ENCODE peak calls at places on chromosome 5, in eight cellular contexts. V is GM23248, E is neural progenitor cell, P is NCI-H226, F is memory B cell, C is NCI-H1694, A is osteocyte, L is EL. J is an unnamed sample.

GRCh38 chr5:135977375-135977928 is 22.7 kb upstream of the LECT2 start:
- DNase-seq in V (no peak), C (no peak), F (peak; percentile 11), E (peak; percentile 86), L (no peak), P (no peak), A (no peak), J (no peak)

GRCh38 chr5:126139086-126139485 is 284.1 kb upstream of the GRAMD2B start:
- DNase-seq in C (no peak), F (no peak), E (no peak), L (peak; percentile 40), A (no peak), P (no peak), V (peak; percentile 25), J (peak; percentile 23)

GRCh38 chr5:178244566-178244965 is 12.0 kb upstream of the PHYKPL start:
- DNase-seq in E (no peak), C (no peak), P (no peak), A (no peak), F (no peak), V (peak; percentile 27), L (no peak), J (no peak)

GRCh38 chr5:172321593-172321992 is 38.0 kb upstream of the UBTD2 start:
- DNase-seq in F (no peak), C (no peak), E (no peak), A (no peak), L (no peak), V (no peak), P (no peak), J (peak; percentile 69)

GRCh38 chr5:173790177-173790719 is 97.9 kb upstream of the CPEB4 start:
- DNase-seq in C (no peak), L (no peak), V (no peak), E (no peak), A (no peak), P (no peak), F (no peak), J (no peak)

GRCh38 chr5:141914154-141914743 is 9.4 kb upstream of the DELE1 start:
- DNase-seq in F (peak; percentile 8), C (no peak), A (no peak), E (peak; percentile 78), V (peak; percentile 60), L (peak; percentile 34), P (no peak), J (peak; percentile 52)

GRCh38 chr5:143605403-143606005 is 202.0 kb upstream of the NR3C1 start:
- DNase-seq in F (no peak), P (no peak), A (no peak), C (no peak), L (peak; percentile 23), V (no peak), E (no peak), J (no peak)

GRCh38 chr5:81428446-81428845 is 34.5 kb upstream of the ACOT12 start:
- DNase-seq in F (no peak), V (peak; percentile 53), L (peak; percentile 26), A (no peak), P (no peak), E (no peak), C (no peak), J (no peak)

GRCh38 chr5:93674866-93675457 is 66.4 kb downstream of the POU5F2 start:
- DNase-seq in V (no peak), L (no peak), F (no peak), A (no peak), P (no peak), C (no peak), E (no peak), J (peak; percentile 57)

GRCh38 chr5:104347119-104347708 is 784.6 kb upstream of the NUDT12 start:
- DNase-seq in L (no peak), P (no peak), A (no peak), E (peak; percentile 10), V (peak; percentile 3), C (peak; percentile 15), F (no peak), J (peak; percentile 63)

J was measured in NCI-H69.